ENCODE peak calls at places on chromosomes 11 and 22, in four cellular contexts. One of them, this sample, is unnamed.

GRCh38 chr11:9914064-9914463 is 250.2 kb downstream of the SWAP70 start:
- DNase-seq in stimulated activated CD8-positive, alpha-beta memory T cell treated with anti-CD3 and anti-CD28 coated beads, Interleukin-7, amount 100 ng/mL, for 1 hour: no peak
- DNase-seq in stimulated activated CD4-positive, alpha-beta T cell treated with anti-CD3 and anti-CD28 coated beads, Interleukin-1b, Interleukin-23, amount 100 ng/mL, for 1 hour: no peak
- DNase-seq in mucosa of descending colon: no peak
- DNase-seq in this sample: no peak

GRCh38 chr11:123251656-123252344 is 56.8 kb upstream of the CLMP start:
- DNase-seq in stimulated activated CD8-positive, alpha-beta memory T cell treated with anti-CD3 and anti-CD28 coated beads, Interleukin-7, amount 100 ng/mL, for 1 hour: no peak
- DNase-seq in stimulated activated CD4-positive, alpha-beta T cell treated with anti-CD3 and anti-CD28 coated beads, Interleukin-1b, Interleukin-23, amount 100 ng/mL, for 1 hour: no peak
- DNase-seq in mucosa of descending colon: peak
- DNase-seq in this sample: no peak

GRCh38 chr11:66841861-66842260 is 1.4 kb upstream of the RCE1 start:
- DNase-seq in stimulated activated CD8-positive, alpha-beta memory T cell treated with anti-CD3 and anti-CD28 coated beads, Interleukin-7, amount 100 ng/mL, for 1 hour: no peak
- DNase-seq in stimulated activated CD4-positive, alpha-beta T cell treated with anti-CD3 and anti-CD28 coated beads, Interleukin-1b, Interleukin-23, amount 100 ng/mL, for 1 hour: no peak
- DNase-seq in mucosa of descending colon: no peak
- DNase-seq in this sample: no peak

GRCh38 chr11:62501432-62501891 is 45.1 kb downstream of the AHNAK start:
- DNase-seq in stimulated activated CD8-positive, alpha-beta memory T cell treated with anti-CD3 and anti-CD28 coated beads, Interleukin-7, amount 100 ng/mL, for 1 hour: no peak
- DNase-seq in stimulated activated CD4-positive, alpha-beta T cell treated with anti-CD3 and anti-CD28 coated beads, Interleukin-1b, Interleukin-23, amount 100 ng/mL, for 1 hour: no peak
- DNase-seq in mucosa of descending colon: peak
- DNase-seq in this sample: no peak

GRCh38 chr11:1060885-1061616 is 13.6 kb upstream of the MUC2 start:
- DNase-seq in stimulated activated CD8-positive, alpha-beta memory T cell treated with anti-CD3 and anti-CD28 coated beads, Interleukin-7, amount 100 ng/mL, for 1 hour: no peak
- DNase-seq in stimulated activated CD4-positive, alpha-beta T cell treated with anti-CD3 and anti-CD28 coated beads, Interleukin-1b, Interleukin-23, amount 100 ng/mL, for 1 hour: no peak
- DNase-seq in mucosa of descending colon: peak
- DNase-seq in this sample: peak

GRCh38 chr11:48012051-48012391 is 31.7 kb downstream of the PTPRJ start:
- DNase-seq in stimulated activated CD8-positive, alpha-beta memory T cell treated with anti-CD3 and anti-CD28 coated beads, Interleukin-7, amount 100 ng/mL, for 1 hour: peak
- DNase-seq in stimulated activated CD4-positive, alpha-beta T cell treated with anti-CD3 and anti-CD28 coated beads, Interleukin-1b, Interleukin-23, amount 100 ng/mL, for 1 hour: no peak
- DNase-seq in mucosa of descending colon: no peak
- DNase-seq in this sample: no peak

GRCh38 chr11:81071641-81072040 is 1630.8 kb upstream of the TENM4 start:
- DNase-seq in stimulated activated CD8-positive, alpha-beta memory T cell treated with anti-CD3 and anti-CD28 coated beads, Interleukin-7, amount 100 ng/mL, for 1 hour: no peak
- DNase-seq in stimulated activated CD4-positive, alpha-beta T cell treated with anti-CD3 and anti-CD28 coated beads, Interleukin-1b, Interleukin-23, amount 100 ng/mL, for 1 hour: no peak
- DNase-seq in mucosa of descending colon: no peak
- DNase-seq in this sample: no peak

GRCh38 chr22:43449205-43449830 is 37.5 kb downstream of the MPPED1 start:
- DNase-seq in stimulated activated CD8-positive, alpha-beta memory T cell treated with anti-CD3 and anti-CD28 coated beads, Interleukin-7, amount 100 ng/mL, for 1 hour: no peak
- DNase-seq in stimulated activated CD4-positive, alpha-beta T cell treated with anti-CD3 and anti-CD28 coated beads, Interleukin-1b, Interleukin-23, amount 100 ng/mL, for 1 hour: no peak
- DNase-seq in mucosa of descending colon: no peak
- DNase-seq in this sample: no peak

GRCh38 chr11:91926967-91927366 is 297.7 kb upstream of the FAT3 start:
- DNase-seq in stimulated activated CD8-positive, alpha-beta memory T cell treated with anti-CD3 and anti-CD28 coated beads, Interleukin-7, amount 100 ng/mL, for 1 hour: no peak
- DNase-seq in stimulated activated CD4-positive, alpha-beta T cell treated with anti-CD3 and anti-CD28 coated beads, Interleukin-1b, Interleukin-23, amount 100 ng/mL, for 1 hour: no peak
- DNase-seq in mucosa of descending colon: peak
- DNase-seq in this sample: no peak

GRCh38 chr11:123060265-123061000 is 1.5 kb downstream of the HSPA8 start:
- DNase-seq in stimulated activated CD8-positive, alpha-beta memory T cell treated with anti-CD3 and anti-CD28 coated beads, Interleukin-7, amount 100 ng/mL, for 1 hour: no peak
- DNase-seq in stimulated activated CD4-positive, alpha-beta T cell treated with anti-CD3 and anti-CD28 coated beads, Interleukin-1b, Interleukin-23, amount 100 ng/mL, for 1 hour: no peak
- DNase-seq in mucosa of descending colon: no peak
- DNase-seq in this sample: no peak

GRCh38 chr11:69209038-69209350 is 53.3 kb downstream of the SMIM38 start:
- DNase-seq in stimulated activated CD8-positive, alpha-beta memory T cell treated with anti-CD3 and anti-CD28 coated beads, Interleukin-7, amount 100 ng/mL, for 1 hour: no peak
- DNase-seq in stimulated activated CD4-positive, alpha-beta T cell treated with anti-CD3 and anti-CD28 coated beads, Interleukin-1b, Interleukin-23, amount 100 ng/mL, for 1 hour: no peak
- DNase-seq in mucosa of descending colon: no peak
- DNase-seq in this sample: no peak

GRCh38 chr11:107592813-107593212 is 1.9 kb downstream of the ELMOD1 start:
- DNase-seq in stimulated activated CD8-positive, alpha-beta memory T cell treated with anti-CD3 and anti-CD28 coated beads, Interleukin-7, amount 100 ng/mL, for 1 hour: no peak
- DNase-seq in stimulated activated CD4-positive, alpha-beta T cell treated with anti-CD3 and anti-CD28 coated beads, Interleukin-1b, Interleukin-23, amount 100 ng/mL, for 1 hour: no peak
- DNase-seq in mucosa of descending colon: no peak
- DNase-seq in this sample: no peak

GRCh38 chr11:79092791-79093313 is 348.0 kb downstream of the TENM4 start:
- DNase-seq in stimulated activated CD8-positive, alpha-beta memory T cell treated with anti-CD3 and anti-CD28 coated beads, Interleukin-7, amount 100 ng/mL, for 1 hour: no peak
- DNase-seq in stimulated activated CD4-positive, alpha-beta T cell treated with anti-CD3 and anti-CD28 coated beads, Interleukin-1b, Interleukin-23, amount 100 ng/mL, for 1 hour: no peak
- DNase-seq in mucosa of descending colon: no peak
- DNase-seq in this sample: peak

GRCh38 chr22:50262460-50262911 is 1.0 kb upstream of the MAPK12 start:
- DNase-seq in stimulated activated CD8-positive, alpha-beta memory T cell treated with anti-CD3 and anti-CD28 coated beads, Interleukin-7, amount 100 ng/mL, for 1 hour: no peak
- DNase-seq in stimulated activated CD4-positive, alpha-beta T cell treated with anti-CD3 and anti-CD28 coated beads, Interleukin-1b, Interleukin-23, amount 100 ng/mL, for 1 hour: no peak
- DNase-seq in mucosa of descending colon: no peak
- DNase-seq in this sample: peak

GRCh38 chr11:125263268-125263790 is 98.8 kb downstream of the PKNOX2 start:
- DNase-seq in stimulated activated CD8-positive, alpha-beta memory T cell treated with anti-CD3 and anti-CD28 coated beads, Interleukin-7, amount 100 ng/mL, for 1 hour: no peak
- DNase-seq in stimulated activated CD4-positive, alpha-beta T cell treated with anti-CD3 and anti-CD28 coated beads, Interleukin-1b, Interleukin-23, amount 100 ng/mL, for 1 hour: no peak
- DNase-seq in mucosa of descending colon: peak
- DNase-seq in this sample: no peak

This sample was measured in H54.